ENCODE peak calls at places on chromosomes 11 and 22, in six cellular contexts. One of them, this sample, is unnamed.

GRCh38 chr22:37714634-37715033 is 17.8 kb downstream of the TRIOBP start:
- DNase-seq in T-helper 9 cell: no peak
- DNase-seq in cardiac muscle cell: no peak
- DNase-seq in KG1: no peak
- DNase-seq in activated naive CD4-positive, alpha-beta T cell treated with Interleukin-2 at 50 U/mL for 16 hours: no peak
- DNase-seq in T-helper 1 cell: no peak
- DNase-seq in this sample: no peak

GRCh38 chr11:28636033-28636432 is 527.8 kb downstream of the METTL15 start:
- DNase-seq in T-helper 9 cell: no peak
- DNase-seq in cardiac muscle cell: no peak
- DNase-seq in KG1: no peak
- DNase-seq in activated naive CD4-positive, alpha-beta T cell treated with Interleukin-2 at 50 U/mL for 16 hours: no peak
- DNase-seq in T-helper 1 cell: no peak
- DNase-seq in this sample: no peak

GRCh38 chr11:16632295-16633200 is 105.9 kb upstream of the C11orf58 start:
- DNase-seq in T-helper 9 cell: no peak
- DNase-seq in cardiac muscle cell: peak
- DNase-seq in KG1: no peak
- DNase-seq in activated naive CD4-positive, alpha-beta T cell treated with Interleukin-2 at 50 U/mL for 16 hours: no peak
- DNase-seq in T-helper 1 cell: no peak
- DNase-seq in this sample: no peak

GRCh38 chr11:27201454-27202302 is 161.1 kb downstream of the BBOX1 start:
- DNase-seq in T-helper 9 cell: no peak
- DNase-seq in cardiac muscle cell: peak
- DNase-seq in KG1: no peak
- DNase-seq in activated naive CD4-positive, alpha-beta T cell treated with Interleukin-2 at 50 U/mL for 16 hours: no peak
- DNase-seq in T-helper 1 cell: no peak
- DNase-seq in this sample: no peak

GRCh38 chr22:44714703-44715350 is 12.8 kb downstream of the PRR5 start:
- DNase-seq in T-helper 9 cell: no peak
- DNase-seq in cardiac muscle cell: no peak
- DNase-seq in KG1: no peak
- DNase-seq in activated naive CD4-positive, alpha-beta T cell treated with Interleukin-2 at 50 U/mL for 16 hours: no peak
- DNase-seq in T-helper 1 cell: no peak
- DNase-seq in this sample: no peak

GRCh38 chr11:77287136-77287535 is 14.3 kb downstream of the GDPD4 start:
- DNase-seq in T-helper 9 cell: no peak
- DNase-seq in cardiac muscle cell: no peak
- DNase-seq in KG1: no peak
- DNase-seq in activated naive CD4-positive, alpha-beta T cell treated with Interleukin-2 at 50 U/mL for 16 hours: no peak
- DNase-seq in T-helper 1 cell: no peak
- DNase-seq in this sample: no peak

GRCh38 chr11:60777572-60777971 is 7.6 kb upstream of the MS4A10 start:
- DNase-seq in T-helper 9 cell: no peak
- DNase-seq in cardiac muscle cell: peak
- DNase-seq in KG1: no peak
- DNase-seq in activated naive CD4-positive, alpha-beta T cell treated with Interleukin-2 at 50 U/mL for 16 hours: no peak
- DNase-seq in T-helper 1 cell: no peak
- DNase-seq in this sample: no peak

GRCh38 chr11:120216426-120217102 is 5.7 kb downstream of the OAF start:
- DNase-seq in T-helper 9 cell: no peak
- DNase-seq in cardiac muscle cell: no peak
- DNase-seq in KG1: no peak
- DNase-seq in activated naive CD4-positive, alpha-beta T cell treated with Interleukin-2 at 50 U/mL for 16 hours: no peak
- DNase-seq in T-helper 1 cell: no peak
- DNase-seq in this sample: no peak

GRCh38 chr11:38562562-38562961 is 1964.5 kb upstream of the RAG2 start:
- DNase-seq in T-helper 9 cell: no peak
- DNase-seq in cardiac muscle cell: no peak
- DNase-seq in KG1: no peak
- DNase-seq in activated naive CD4-positive, alpha-beta T cell treated with Interleukin-2 at 50 U/mL for 16 hours: no peak
- DNase-seq in T-helper 1 cell: no peak
- DNase-seq in this sample: no peak

GRCh38 chr11:6472934-6473333 is 807 bp downstream of the TRIM3 start:
- DNase-seq in T-helper 9 cell: no peak
- DNase-seq in cardiac muscle cell: no peak
- DNase-seq in KG1: no peak
- DNase-seq in activated naive CD4-positive, alpha-beta T cell treated with Interleukin-2 at 50 U/mL for 16 hours: no peak
- DNase-seq in T-helper 1 cell: no peak
- DNase-seq in this sample: no peak

GRCh38 chr11:68960299-68961071 is 20.3 kb downstream of the MRGPRD start:
- DNase-seq in T-helper 9 cell: no peak
- DNase-seq in cardiac muscle cell: no peak
- DNase-seq in KG1: no peak
- DNase-seq in activated naive CD4-positive, alpha-beta T cell treated with Interleukin-2 at 50 U/mL for 16 hours: no peak
- DNase-seq in T-helper 1 cell: no peak
- DNase-seq in this sample: no peak

GRCh38 chr11:128389461-128389976 is 197.8 kb downstream of the ETS1 start:
- DNase-seq in T-helper 9 cell: no peak
- DNase-seq in cardiac muscle cell: no peak
- DNase-seq in KG1: no peak
- DNase-seq in activated naive CD4-positive, alpha-beta T cell treated with Interleukin-2 at 50 U/mL for 16 hours: no peak
- DNase-seq in T-helper 1 cell: no peak
- DNase-seq in this sample: no peak

GRCh38 chr22:25763239-25763777 is 21.3 kb downstream of the MYO18B start:
- DNase-seq in T-helper 9 cell: no peak
- DNase-seq in cardiac muscle cell: no peak
- DNase-seq in KG1: no peak
- DNase-seq in activated naive CD4-positive, alpha-beta T cell treated with Interleukin-2 at 50 U/mL for 16 hours: no peak
- DNase-seq in T-helper 1 cell: no peak
- DNase-seq in this sample: no peak

GRCh38 chr11:120613264-120614226 is 102.0 kb downstream of the GRIK4 start:
- DNase-seq in T-helper 9 cell: no peak
- DNase-seq in cardiac muscle cell: no peak
- DNase-seq in KG1: no peak
- DNase-seq in activated naive CD4-positive, alpha-beta T cell treated with Interleukin-2 at 50 U/mL for 16 hours: no peak
- DNase-seq in T-helper 1 cell: no peak
- DNase-seq in this sample: no peak